ENCODE peak calls at places on chromosome 9, in nine cellular contexts. B is tibial artery, F is neuronal stem cell, C is H1, K is colonic mucosa, Q is left ventricle myocardium inferior, X is DND-41, H is heart left ventricle, P is adrenal gland. U is an unnamed sample. For H3K36me3, H3K27me3 and H3K4me1, the result is how much of the 10 kb centered on the place peaks cover.

GRCh38 chr9:83537331-83538171 is 650 bp downstream of the FRMD3 start:
- DNase-seq in X (no peak), Q (peak), F (no peak), C (no peak), H (peak), B (no peak), P (peak), K (peak), U (no peak)

GRCh38 chr9:84228130-84228735 is 112.3 kb downstream of the SLC28A3 start:
- DNase-seq in F (peak), K (no peak), Q (no peak), C (peak), P (no peak), H (no peak), X (no peak), B (no peak), U (peak)

GRCh38 chr9:109755040-109755439 is 25.0 kb upstream of the PALM2AKAP2 start:
- DNase-seq in P (no peak), C (no peak), H (no peak), Q (no peak), F (no peak), B (no peak), K (no peak), X (no peak), U (no peak)

GRCh38 chr9:33719581-33720374 is 75.6 kb upstream of the PRSS3 start:
- DNase-seq in C (no peak), P (no peak), X (peak), K (no peak), F (peak), H (peak), B (no peak), Q (peak), U (peak)

GRCh38 chr9:79877943-79878612 is 306.3 kb downstream of the TLE4 start:
- DNase-seq in K (no peak), F (no peak), H (no peak), B (no peak), Q (no peak), X (no peak), P (no peak), C (no peak), U (no peak)

GRCh38 chr9:99020786-99021436 is 77.2 kb downstream of the COL15A1 start:
- DNase-seq in P (no peak), H (no peak), F (no peak), K (no peak), C (no peak), B (no peak), Q (no peak), X (no peak), U (no peak)

GRCh38 chr9:95103385-95104087 is 214.0 kb downstream of the FANCC start:
- DNase-seq in X (no peak), C (no peak), B (no peak), H (no peak), P (no peak), Q (peak), F (no peak), K (no peak), U (no peak)

GRCh38 chr9:134136117-134136996 is 475 bp downstream of the WDR5 start:
- DNase-seq in C (no peak), X (peak), F (peak), P (peak), Q (no peak), H (peak), K (peak), B (no peak), U (peak)

GRCh38 chr9:6787793-6788174 is 30.0 kb downstream of the KDM4C start:
- DNase-seq in P (no peak), H (no peak), Q (no peak), C (no peak), F (no peak), K (no peak), X (no peak), B (no peak), U (no peak)

GRCh38 chr9:79667716-79668458 is 96.1 kb downstream of the TLE4 start:
- DNase-seq in K (no peak), F (no peak), X (no peak), B (no peak), Q (no peak), P (no peak), C (no peak), H (no peak), U (peak)

GRCh38 chr9:69549310-69550202 is 122.6 kb downstream of the APBA1 start:
- DNase-seq in K (peak), F (no peak), X (no peak), B (no peak), C (no peak), P (peak), H (no peak), Q (no peak), U (peak)

GRCh38 chr9:12681620-12682019 is 11.6 kb upstream of the TYRP1 start:
- DNase-seq in H (no peak), X (no peak), Q (no peak), P (no peak), C (no peak), K (no peak), B (no peak), F (no peak), U (no peak)

GRCh38 chr9:124320062-124320973 is 62.6 kb downstream of the NEK6 start:
- DNase-seq in F (peak), K (peak), P (peak), H (peak), B (peak), C (peak), Q (peak), X (peak), U (peak)

GRCh38 chr9:93132946-93133640 is 958 bp downstream of the NINJ1 start:
- DNase-seq in Q (no peak), F (no peak), H (no peak), P (peak), B (peak), X (no peak), K (peak), C (no peak), U (peak)

GRCh38 chr9:105050296-105050695 is 122.3 kb upstream of the ABCA1 start:
- DNase-seq in B (no peak), H (no peak), C (no peak), F (no peak), K (no peak), P (no peak), X (no peak), Q (no peak), U (no peak)

GRCh38 chr9:71719088-71719487 is 49.2 kb downstream of the CEMIP2 start:
- DNase-seq in H (no peak), K (no peak), Q (no peak), C (no peak), B (no peak), X (no peak), F (no peak), P (no peak), U (no peak)

GRCh38 chr9:37408933-37409710 is 13.4 kb upstream of the GRHPR start:
- DNase-seq in C (no peak), Q (no peak), F (no peak), X (peak), H (no peak), P (no peak), K (no peak), B (no peak), U (no peak)

GRCh38 chr9:107286057-107286456 is 3.0 kb downstream of the RAD23B start:
- DNase-seq in Q (no peak), B (no peak), H (no peak), F (no peak), C (no peak), P (no peak), K (no peak), X (no peak), U (peak)

GRCh38 chr9:109181284-109181683 is 14.2 kb upstream of the FRRS1L start:
- DNase-seq in P (no peak), X (peak), H (no peak), K (no peak), C (no peak), F (no peak), B (no peak), Q (no peak), U (no peak)

GRCh38 chr9:112401175-112401815 is 21.4 kb downstream of the HSDL2 start:
- DNase-seq in H (no peak), C (no peak), Q (no peak), B (no peak), F (no peak), K (no peak), X (no peak), P (no peak), U (no peak)

GRCh38 chr9:112396872-112397271 is 17.0 kb downstream of the HSDL2 start:
- DNase-seq in F (no peak), C (no peak), X (no peak), B (no peak), P (no peak), H (no peak), K (no peak), Q (no peak), U (no peak)

GRCh38 chr9:112396416-112396815 is 16.5 kb downstream of the HSDL2 start:
- DNase-seq in B (no peak), Q (no peak), X (no peak), H (no peak), K (no peak), C (no peak), F (no peak), P (no peak), U (no peak)
- H3K36me3 ChIP-seq in B (under half), Q (under half), X (under half), H (under half), K (under half), C (under half), F (under half), P (under half), U (under half)

GRCh38 chr9:68501159-68501506 is 39.5 kb downstream of the TMEM252 start:
- DNase-seq in F (no peak), X (no peak), C (no peak), P (no peak), K (no peak), B (no peak), Q (no peak), H (no peak), U (peak)

GRCh38 chr9:68500457-68501158 is 40.1 kb downstream of the TMEM252 start:
- DNase-seq in Q (no peak), F (no peak), P (peak), B (no peak), X (no peak), C (no peak), K (no peak), H (no peak), U (no peak)

GRCh38 chr9:68496356-68496755 is 44.3 kb downstream of the TMEM252 start:
- DNase-seq in H (no peak), B (no peak), P (no peak), F (no peak), X (no peak), Q (no peak), K (no peak), C (no peak), U (no peak)

GRCh38 chr9:68497629-68498028 is 43.1 kb downstream of the TMEM252 start:
- DNase-seq in K (no peak), H (no peak), P (no peak), B (no peak), Q (no peak), C (no peak), F (no peak), X (no peak), U (no peak)

DNA sequence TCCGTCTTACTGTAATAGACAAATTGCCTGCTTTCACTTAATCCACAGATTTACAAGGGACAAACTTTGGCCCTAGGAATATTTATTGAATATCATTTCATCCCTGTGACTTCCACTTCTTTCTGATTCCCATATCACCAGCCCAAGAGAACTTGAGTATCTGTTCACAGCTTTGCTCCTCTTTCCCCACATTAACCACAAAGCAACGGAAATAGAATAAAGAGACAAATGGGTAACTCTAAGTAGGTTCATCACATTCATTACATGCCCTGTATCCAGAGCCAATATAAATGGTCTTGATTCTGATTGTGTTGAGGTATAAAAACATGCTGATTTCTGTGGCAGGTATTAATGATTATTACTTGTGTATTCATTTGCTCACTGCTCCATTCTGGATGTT is 41.9 kb downstream of the TMEM252 start:
- DNase-seq in Q (no peak), P (no peak), C (no peak), F (no peak), K (no peak), H (no peak), B (no peak), X (no peak), U (no peak)
- H3K27me3 ChIP-seq in Q (under half), P (under half), C (under half), F (under half), K (under half), H (under half), B (under half), X (under half), U (under half)

GRCh38 chr9:87233916-87234455 is 263.7 kb upstream of the DAPK1 start:
- DNase-seq in Q (no peak), H (no peak), K (no peak), P (no peak), C (no peak), X (no peak), F (no peak), B (no peak), U (no peak)

GRCh38 chr9:87223397-87224246 is 274.0 kb upstream of the DAPK1 start:
- DNase-seq in X (no peak), K (no peak), P (no peak), C (no peak), B (no peak), F (no peak), H (peak), Q (no peak), U (no peak)

GRCh38 chr9:87226896-87227295 is 270.8 kb upstream of the DAPK1 start:
- DNase-seq in C (no peak), B (no peak), H (no peak), X (no peak), P (no peak), Q (no peak), K (no peak), F (no peak), U (no peak)

GRCh38 chr9:87227456-87227855 is 270.2 kb upstream of the DAPK1 start:
- DNase-seq in B (no peak), C (no peak), H (no peak), F (no peak), X (no peak), Q (no peak), K (no peak), P (no peak), U (no peak)

DNA sequence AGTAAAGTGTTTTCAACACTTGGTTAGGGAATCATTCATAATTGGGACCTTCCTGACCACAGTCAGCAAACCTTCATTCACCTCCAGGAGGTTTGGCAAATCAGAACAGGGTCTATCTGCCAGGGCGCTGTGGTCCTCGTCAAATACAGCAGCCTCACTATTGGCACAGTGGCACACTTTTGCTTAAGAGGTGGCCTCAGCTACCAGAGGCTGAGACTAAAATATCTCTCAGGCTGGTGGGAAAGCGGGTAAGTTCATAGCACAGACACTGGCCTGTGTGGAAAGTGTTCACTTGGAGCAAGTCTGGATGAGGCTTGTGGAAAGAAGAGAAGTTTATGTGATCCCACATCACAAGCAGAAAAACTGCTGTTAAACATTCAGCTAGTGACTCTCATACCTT is 268.5 kb upstream of the DAPK1 start:
- DNase-seq in Q (no peak), X (no peak), C (no peak), K (no peak), B (no peak), H (no peak), F (no peak), P (no peak), U (no peak)
- H3K4me1 ChIP-seq in Q (under half), X (under half), C (under half), K (under half), B (under half), H (under half), F (under half), P (under half), U (under half)

DNA sequence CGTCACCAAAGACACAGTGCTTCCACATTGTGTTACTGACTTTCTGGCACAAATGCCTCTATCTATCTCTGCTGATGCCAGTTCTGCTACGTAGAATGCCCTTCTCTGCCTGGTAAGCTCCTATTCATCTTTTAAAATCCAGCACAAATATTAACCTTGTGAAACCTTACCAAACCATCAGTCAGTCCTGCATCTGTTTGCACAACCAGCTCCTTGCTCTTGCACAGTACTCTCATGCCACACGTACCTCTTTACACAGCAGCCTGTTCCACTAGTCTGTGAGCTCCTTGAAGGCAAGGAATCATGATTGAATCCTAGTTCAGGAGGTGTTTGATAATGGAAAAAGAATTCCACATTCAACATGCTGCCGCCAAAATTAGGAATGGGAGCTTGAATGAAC is 56.3 kb downstream of the TEX10 start:
- DNase-seq in K (no peak), P (no peak), C (no peak), B (no peak), H (no peak), F (no peak), Q (no peak), X (no peak), U (no peak)
- H3K36me3 ChIP-seq in K (under half), P (under half), C (under half), B (half or more), H (half or more), F (under half), Q (half or more), X (half or more), U (half or more)